ENCODE peak calls at places on chromosome 12, in six cellular contexts. One of them, this sample, is unnamed.
A peak's percentile ranks its signal among the peaks of the same experiment; 100 is the strongest.

GRCh38 chr12:125289965-125290364 is 224.7 kb downstream of the AACS start:
- DNase-seq in mammary epithelial cell: no peak
- DNase-seq in endothelial cell: no peak
- DNase-seq in A549: no peak
- DNase-seq in MCF 10A: no peak
- DNase-seq in cardiac fibroblast: no peak
- DNase-seq in this sample: no peak

GRCh38 chr12:63814146-63814774 is 30.2 kb upstream of the SRGAP1 start:
- DNase-seq in mammary epithelial cell: no peak
- DNase-seq in endothelial cell: no peak
- DNase-seq in A549: no peak
- DNase-seq in MCF 10A: no peak
- DNase-seq in cardiac fibroblast: no peak
- DNase-seq in this sample: no peak

GRCh38 chr12:78835493-78835892 is 29.1 kb upstream of the SYT1 start:
- DNase-seq in mammary epithelial cell: no peak
- DNase-seq in endothelial cell: no peak
- DNase-seq in A549: no peak
- DNase-seq in MCF 10A: no peak
- DNase-seq in cardiac fibroblast: no peak
- DNase-seq in this sample: no peak

GRCh38 chr12:57626929-57627445 is 6.0 kb downstream of the B4GALNT1 start:
- DNase-seq in mammary epithelial cell: no peak
- DNase-seq in endothelial cell: no peak
- DNase-seq in A549: no peak
- DNase-seq in MCF 10A: no peak
- DNase-seq in cardiac fibroblast: no peak
- DNase-seq in this sample: no peak

GRCh38 chr12:56158029-56158925 is at the start of gene MYL6:
- DNase-seq in mammary epithelial cell: peak; percentile 95
- DNase-seq in endothelial cell: peak; percentile 86
- DNase-seq in A549: peak; percentile 98
- DNase-seq in MCF 10A: peak; percentile 98
- DNase-seq in cardiac fibroblast: peak; percentile 99
- DNase-seq in this sample: peak; percentile 87

GRCh38 chr12:109154485-109155438 is 38.4 kb downstream of the ACACB start:
- DNase-seq in mammary epithelial cell: peak; percentile 76
- DNase-seq in endothelial cell: peak; percentile 78
- DNase-seq in A549: peak; percentile 98
- DNase-seq in MCF 10A: peak; percentile 79
- DNase-seq in cardiac fibroblast: peak; percentile 68
- DNase-seq in this sample: peak; percentile 85

GRCh38 chr12:124715121-124715990 is 147.9 kb upstream of the NCOR2 start:
- DNase-seq in mammary epithelial cell: no peak
- DNase-seq in endothelial cell: no peak
- DNase-seq in A549: no peak
- DNase-seq in MCF 10A: peak; percentile 63
- DNase-seq in cardiac fibroblast: no peak
- DNase-seq in this sample: peak; percentile 49

GRCh38 chr12:88955541-88955940 is 375.3 kb upstream of the KITLG start:
- DNase-seq in mammary epithelial cell: no peak
- DNase-seq in endothelial cell: no peak
- DNase-seq in A549: no peak
- DNase-seq in MCF 10A: no peak
- DNase-seq in cardiac fibroblast: no peak
- DNase-seq in this sample: no peak

GRCh38 chr12:5789469-5789968 is 155.5 kb downstream of the ANO2 start:
- DNase-seq in mammary epithelial cell: peak; percentile 56
- DNase-seq in endothelial cell: no peak
- DNase-seq in A549: no peak
- DNase-seq in MCF 10A: peak; percentile 37
- DNase-seq in cardiac fibroblast: no peak
- DNase-seq in this sample: no peak

GRCh38 chr12:24948452-24948815 is 467 bp downstream of the BCAT1 start:
- DNase-seq in mammary epithelial cell: peak; percentile 52
- DNase-seq in endothelial cell: peak; percentile 17
- DNase-seq in A549: peak; percentile 31
- DNase-seq in MCF 10A: no peak
- DNase-seq in cardiac fibroblast: peak; percentile 70
- DNase-seq in this sample: peak; percentile 14

GRCh38 chr12:69966409-69966808 is 141.4 kb downstream of the MYRFL start:
- DNase-seq in mammary epithelial cell: peak; percentile 96
- DNase-seq in endothelial cell: peak; percentile 13
- DNase-seq in A549: peak; percentile 28
- DNase-seq in MCF 10A: peak; percentile 88
- DNase-seq in cardiac fibroblast: peak; percentile 85
- DNase-seq in this sample: no peak

DNA sequence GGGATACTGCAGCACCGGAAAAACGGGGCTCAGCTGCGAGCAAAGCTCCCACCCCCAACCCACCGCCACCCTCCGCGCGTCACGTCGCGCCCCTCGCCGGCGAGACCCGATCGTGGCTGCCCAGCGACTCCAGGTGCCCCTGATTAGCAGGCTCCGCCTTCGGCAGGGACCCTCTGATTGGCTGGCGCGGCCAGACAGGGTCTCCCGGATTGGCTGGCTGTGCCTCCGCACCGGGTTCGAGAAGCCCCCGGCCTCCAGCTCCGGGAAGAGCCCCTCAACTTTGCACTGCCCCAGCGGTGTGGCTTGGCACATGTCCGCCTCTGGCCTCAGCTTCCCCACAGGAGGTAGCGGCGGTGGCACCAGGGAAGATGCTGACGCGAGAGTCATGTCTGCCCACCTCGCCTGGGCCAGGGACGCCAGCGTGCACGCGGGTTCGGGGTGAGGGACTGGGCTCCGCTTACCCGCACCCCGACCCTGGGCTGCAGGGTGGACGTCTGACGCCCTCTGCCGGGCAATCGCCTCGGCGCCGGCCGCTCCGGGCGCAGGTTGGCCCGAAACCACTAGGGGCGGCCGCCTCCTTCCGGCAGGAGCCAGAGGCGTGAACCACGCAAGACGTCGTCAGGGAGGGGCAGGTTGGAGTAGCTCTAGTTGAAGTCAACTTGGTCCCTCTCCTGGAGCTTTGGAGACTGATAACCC is 496 bp upstream of the RHOF start:
- DNase-seq in mammary epithelial cell: peak; percentile 88
- DNase-seq in endothelial cell: peak; percentile 96
- DNase-seq in A549: peak; percentile 88
- DNase-seq in MCF 10A: peak; percentile 92
- DNase-seq in cardiac fibroblast: peak; percentile 90
- DNase-seq in this sample: peak; percentile 91
- TF ChIP-seq CTCF in mammary epithelial cell: peak; percentile 97
- TF ChIP-seq CTCF in endothelial cell: peak; percentile 93
- TF ChIP-seq CTCF in A549: peak; percentile 100
- TF ChIP-seq CTCF in MCF 10A: peak; percentile 100
- TF ChIP-seq CTCF in cardiac fibroblast: peak; percentile 99
- TF ChIP-seq CTCF in this sample: peak; percentile 99

GRCh38 chr12:130819248-130819576 is 19.8 kb downstream of the STX2 start:
- DNase-seq in mammary epithelial cell: no peak
- DNase-seq in endothelial cell: no peak
- DNase-seq in A549: no peak
- DNase-seq in MCF 10A: no peak
- DNase-seq in cardiac fibroblast: no peak
- DNase-seq in this sample: no peak
- TF ChIP-seq CTCF in mammary epithelial cell: no peak
- TF ChIP-seq CTCF in endothelial cell: peak; percentile 14
- TF ChIP-seq CTCF in A549: peak; percentile 5
- TF ChIP-seq CTCF in MCF 10A: peak; percentile 14
- TF ChIP-seq CTCF in cardiac fibroblast: no peak
- TF ChIP-seq CTCF in this sample: no peak

GRCh38 chr12:29241821-29242591 is 92.9 kb downstream of the FAR2 start:
- DNase-seq in mammary epithelial cell: peak; percentile 90
- DNase-seq in endothelial cell: no peak
- DNase-seq in A549: no peak
- DNase-seq in MCF 10A: peak; percentile 82
- DNase-seq in cardiac fibroblast: peak; percentile 93
- DNase-seq in this sample: no peak
- TF ChIP-seq CTCF in mammary epithelial cell: peak; percentile 3
- TF ChIP-seq CTCF in endothelial cell: no peak
- TF ChIP-seq CTCF in A549: no peak
- TF ChIP-seq CTCF in MCF 10A: no peak
- TF ChIP-seq CTCF in cardiac fibroblast: peak; percentile 14
- TF ChIP-seq CTCF in this sample: no peak

GRCh38 chr12:2360630-2361170 is 307.9 kb downstream of the CACNA1C start:
- DNase-seq in mammary epithelial cell: no peak
- DNase-seq in endothelial cell: no peak
- DNase-seq in A549: peak; percentile 33
- DNase-seq in MCF 10A: no peak
- DNase-seq in cardiac fibroblast: no peak
- DNase-seq in this sample: no peak
- TF ChIP-seq CTCF in mammary epithelial cell: peak; percentile 24
- TF ChIP-seq CTCF in endothelial cell: peak; percentile 53
- TF ChIP-seq CTCF in A549: no peak
- TF ChIP-seq CTCF in MCF 10A: peak; percentile 31
- TF ChIP-seq CTCF in cardiac fibroblast: no peak
- TF ChIP-seq CTCF in this sample: peak; percentile 5

GRCh38 chr12:52023976-52024688 is 17.4 kb downstream of the TAMALIN start:
- DNase-seq in mammary epithelial cell: no peak
- DNase-seq in endothelial cell: no peak
- DNase-seq in A549: no peak
- DNase-seq in MCF 10A: no peak
- DNase-seq in cardiac fibroblast: no peak
- DNase-seq in this sample: no peak
- TF ChIP-seq CTCF in mammary epithelial cell: no peak
- TF ChIP-seq CTCF in endothelial cell: peak; percentile 33
- TF ChIP-seq CTCF in A549: peak; percentile 14
- TF ChIP-seq CTCF in MCF 10A: no peak
- TF ChIP-seq CTCF in cardiac fibroblast: no peak
- TF ChIP-seq CTCF in this sample: peak; percentile 20

GRCh38 chr12:7711133-7711532 is at the start of gene DPPA3:
- DNase-seq in mammary epithelial cell: no peak
- DNase-seq in endothelial cell: no peak
- DNase-seq in A549: no peak
- DNase-seq in MCF 10A: no peak
- DNase-seq in cardiac fibroblast: no peak
- DNase-seq in this sample: no peak

GRCh38 chr12:7712841-7713442 is 1.7 kb downstream of the DPPA3 start:
- DNase-seq in mammary epithelial cell: no peak
- DNase-seq in endothelial cell: no peak
- DNase-seq in A549: no peak
- DNase-seq in MCF 10A: no peak
- DNase-seq in cardiac fibroblast: no peak
- DNase-seq in this sample: no peak

DNA sequence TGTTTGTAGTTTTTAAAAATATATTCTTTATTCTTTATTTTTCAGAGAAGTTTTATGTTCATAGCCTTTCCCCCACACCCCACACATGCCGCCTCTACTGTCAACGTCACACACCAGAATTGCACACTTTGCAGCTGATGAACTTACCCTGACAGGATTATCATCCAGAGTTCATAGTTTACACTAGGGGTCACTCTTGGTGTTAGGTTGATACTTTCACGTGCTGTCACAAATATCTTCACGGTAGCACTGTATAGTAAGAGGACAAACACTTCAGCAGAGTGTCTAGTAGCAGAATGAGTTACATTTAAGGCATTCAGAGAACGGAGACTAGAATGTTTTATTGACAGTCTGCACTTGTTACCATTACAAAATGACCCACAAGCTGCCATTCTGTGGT is 5.2 kb downstream of the DPPA3 start:
- DNase-seq in mammary epithelial cell: peak; percentile 4
- DNase-seq in endothelial cell: no peak
- DNase-seq in A549: peak; percentile 38
- DNase-seq in MCF 10A: peak; percentile 35
- DNase-seq in cardiac fibroblast: peak; percentile 8
- DNase-seq in this sample: no peak
- TF ChIP-seq CTCF in mammary epithelial cell: peak; percentile 15
- TF ChIP-seq CTCF in endothelial cell: no peak
- TF ChIP-seq CTCF in A549: peak; percentile 47
- TF ChIP-seq CTCF in MCF 10A: no peak
- TF ChIP-seq CTCF in cardiac fibroblast: no peak
- TF ChIP-seq CTCF in this sample: no peak

DNA sequence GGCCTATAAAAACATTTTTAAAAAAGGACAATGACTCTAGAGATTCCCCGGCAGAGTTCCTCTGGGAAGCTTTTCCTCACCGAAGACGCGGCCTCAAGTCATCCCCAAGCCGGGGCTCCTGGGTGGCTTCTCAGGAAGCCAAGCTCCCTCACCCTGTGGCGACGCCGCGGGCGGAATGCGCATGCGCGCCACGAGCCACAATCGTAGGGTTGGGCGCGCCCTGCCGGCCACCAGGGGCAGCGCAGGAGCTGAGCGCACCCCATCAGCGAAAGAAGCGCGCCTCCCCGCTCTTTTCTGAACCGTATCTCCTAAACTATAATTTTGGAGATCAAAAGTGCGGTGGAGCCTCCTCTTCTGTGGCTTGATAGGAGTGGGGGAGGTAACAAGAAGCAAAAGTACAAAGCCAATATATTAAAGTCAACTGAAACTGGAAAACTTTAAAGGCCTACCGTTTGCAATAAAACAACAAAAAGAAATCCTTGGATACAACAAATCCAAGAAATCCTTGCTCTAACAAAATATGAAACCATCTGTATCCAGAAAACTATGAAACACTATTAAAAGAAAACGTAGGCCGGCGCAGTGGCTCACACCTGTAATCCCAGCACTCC is 17.4 kb upstream of the CHFR start:
- DNase-seq in mammary epithelial cell: peak; percentile 25
- DNase-seq in endothelial cell: peak; percentile 76
- DNase-seq in A549: no peak
- DNase-seq in MCF 10A: no peak
- DNase-seq in cardiac fibroblast: peak; percentile 55
- DNase-seq in this sample: peak; percentile 69
- TF ChIP-seq CTCF in mammary epithelial cell: peak; percentile 57
- TF ChIP-seq CTCF in endothelial cell: peak; percentile 76
- TF ChIP-seq CTCF in A549: no peak
- TF ChIP-seq CTCF in MCF 10A: no peak
- TF ChIP-seq CTCF in cardiac fibroblast: peak; percentile 82
- TF ChIP-seq CTCF in this sample: peak; percentile 53

This sample was measured in nephron progenitor cell.